ENCODE peak calls at places on chromosomes 4 and X, in four cellular contexts. Y is A549, J is K562, P is HepG2. V is an unnamed sample.

GRCh38 chrX:130179579-130180215 is 7.9 kb downstream of the RAB33A start:
- DNase-seq in Y (no peak), P (no peak), J (peak; percentile 91), V (no peak)

GRCh38 chr4:70703695-70704332 is 15.5 kb downstream of the UTP3 start:
- DNase-seq in J (no peak), Y (no peak), P (no peak), V (no peak)

GRCh38 chrX:105150557-105150956 is 69.9 kb downstream of the TEX13A start:
- DNase-seq in P (no peak), J (no peak), Y (no peak), V (no peak)

GRCh38 chrX:24979081-24979480 is 36.7 kb downstream of the ARX start:
- DNase-seq in Y (no peak), J (no peak), P (no peak), V (no peak)

GRCh38 chrX:47373198-47373597 is 2.8 kb downstream of the ZNF157 start:
- DNase-seq in J (no peak), P (no peak), Y (no peak), V (no peak)

GRCh38 chr4:165293061-165293460 is 34.4 kb upstream of the MSMO1 start:
- DNase-seq in J (no peak), Y (no peak), P (no peak), V (no peak)

GRCh38 chr4:73345399-73345975 is 58.6 kb upstream of the ALB start:
- DNase-seq in P (peak; percentile 93), J (no peak), Y (peak; percentile 31), V (no peak)

GRCh38 chr4:144688035-144688569 is 42.1 kb downstream of the HHIP start:
- DNase-seq in J (no peak), Y (no peak), P (no peak), V (no peak)

GRCh38 chrX:100695991-100696390 is 35.9 kb downstream of the SYTL4 start:
- DNase-seq in P (peak; percentile 5), Y (peak; percentile 4), J (no peak), V (no peak)

GRCh38 chrX:97314348-97314747 is 430.6 kb downstream of the RPA4 start:
- DNase-seq in J (no peak), P (no peak), Y (no peak), V (no peak)

GRCh38 chr4:165085946-165086345 is 26.7 kb downstream of the TMEM192 start:
- DNase-seq in P (no peak), J (no peak), Y (no peak), V (no peak)

GRCh38 chr4:187972135-187972534 is 23.4 kb upstream of the ZFP42 start:
- DNase-seq in J (no peak), P (no peak), Y (no peak), V (no peak)

GRCh38 chrX:21905976-21906375 is 34.5 kb upstream of the SMS start:
- DNase-seq in J (no peak), Y (no peak), P (no peak), V (no peak)

GRCh38 chr4:47837582-47838294 is at the start of gene CORIN:
- DNase-seq in J (no peak), Y (no peak), P (no peak), V (peak; percentile 53)

GRCh38 chr4:52234539-52235174 is 183.6 kb downstream of the SPATA18 start:
- DNase-seq in P (peak; percentile 50), Y (peak; percentile 28), J (peak; percentile 6), V (no peak)

GRCh38 chr4:74619931-74620702 is 174.2 kb downstream of the BTC start:
- DNase-seq in P (no peak), J (no peak), Y (peak; percentile 88), V (no peak)

GRCh38 chrX:105552395-105552794 is 269.9 kb upstream of the NRK start:
- DNase-seq in Y (peak; percentile 17), J (no peak), P (no peak), V (no peak)

GRCh38 chr4:73620115-73620792 is at the start of gene RASSF6:
- DNase-seq in Y (peak; percentile 65), J (peak; percentile 27), P (no peak), V (peak; percentile 85)

GRCh38 chrX:16845686-16846085 is 24.5 kb downstream of the RBBP7 start:
- DNase-seq in J (no peak), Y (no peak), P (no peak), V (no peak)

DNA sequence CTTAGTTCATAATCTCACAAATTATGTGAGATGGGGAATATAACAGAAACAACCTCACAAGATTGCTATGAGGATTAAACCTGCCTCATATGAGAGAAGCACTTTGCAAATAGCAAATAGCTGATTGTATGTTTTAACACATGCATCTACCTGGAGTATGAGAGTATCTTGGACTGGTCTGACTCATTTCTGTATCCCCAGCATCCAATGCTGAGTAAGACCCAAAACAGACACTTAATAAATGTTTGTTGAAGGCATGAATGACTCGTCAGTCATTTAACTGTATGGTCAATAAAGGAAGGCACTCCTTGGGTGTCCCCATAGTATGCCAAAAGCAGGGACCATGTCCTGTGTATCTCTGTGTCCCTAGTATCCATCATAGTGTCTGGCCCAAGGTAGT is 350.9 kb upstream of the F9 start:
- DNase-seq in J (no peak), Y (no peak), P (no peak), V (no peak)
- TF ChIP-seq HMGXB4 in J (no peak), Y (no peak), P (no peak), V (no peak)

GRCh38 chr4:81715335-81715734 is 243.6 kb upstream of the RASGEF1B start:
- DNase-seq in P (no peak), Y (no peak), J (no peak), V (peak; percentile 44)
- TF ChIP-seq NR3C1 in P (no peak), Y (no peak), J (no peak), V (no peak)

GRCh38 chr4:37767019-37767418 is 59.5 kb upstream of the PGM2 start:
- DNase-seq in P (no peak), Y (no peak), J (no peak), V (no peak)

GRCh38 chr4:37770016-37770415 is 56.5 kb upstream of the PGM2 start:
- DNase-seq in J (no peak), P (no peak), Y (no peak), V (no peak)

GRCh38 chr4:37765741-37766140 is 60.7 kb upstream of the PGM2 start:
- DNase-seq in J (no peak), Y (no peak), P (peak; percentile 78), V (no peak)

GRCh38 chr4:37769590-37769989 is 56.9 kb upstream of the PGM2 start:
- DNase-seq in P (no peak), J (no peak), Y (no peak), V (no peak)

GRCh38 chr4:37767546-37767945 is 58.9 kb upstream of the PGM2 start:
- DNase-seq in J (no peak), P (peak; percentile 18), Y (no peak), V (no peak)
- TF ChIP-seq HMGXB4 in J (no peak), P (no peak), Y (no peak), V (no peak)

GRCh38 chr4:151484396-151485102 is 75.6 kb downstream of the FHIP1A start:
- DNase-seq in J (no peak), Y (peak; percentile 21), P (peak; percentile 38), V (peak; percentile 36)
- TF ChIP-seq NR3C1 in J (no peak), Y (no peak), P (no peak), V (no peak)

GRCh38 chr4:86834901-86835300 is 14.3 kb downstream of the SLC10A6 start:
- DNase-seq in P (no peak), Y (no peak), J (no peak), V (no peak)

GRCh38 chr4:86835677-86836076 is 13.5 kb downstream of the SLC10A6 start:
- DNase-seq in P (no peak), Y (no peak), J (no peak), V (no peak)

GRCh38 chr4:86838141-86838540 is 11.0 kb downstream of the SLC10A6 start:
- DNase-seq in P (no peak), Y (no peak), J (no peak), V (no peak)

GRCh38 chr4:86840858-86841257 is 8.3 kb downstream of the SLC10A6 start:
- DNase-seq in J (no peak), Y (no peak), P (no peak), V (no peak)

GRCh38 chr4:86837651-86838050 is 11.5 kb downstream of the SLC10A6 start:
- DNase-seq in J (no peak), Y (no peak), P (no peak), V (no peak)
- TF ChIP-seq HMGXB4 in J (no peak), Y (no peak), P (no peak), V (no peak)

DNA sequence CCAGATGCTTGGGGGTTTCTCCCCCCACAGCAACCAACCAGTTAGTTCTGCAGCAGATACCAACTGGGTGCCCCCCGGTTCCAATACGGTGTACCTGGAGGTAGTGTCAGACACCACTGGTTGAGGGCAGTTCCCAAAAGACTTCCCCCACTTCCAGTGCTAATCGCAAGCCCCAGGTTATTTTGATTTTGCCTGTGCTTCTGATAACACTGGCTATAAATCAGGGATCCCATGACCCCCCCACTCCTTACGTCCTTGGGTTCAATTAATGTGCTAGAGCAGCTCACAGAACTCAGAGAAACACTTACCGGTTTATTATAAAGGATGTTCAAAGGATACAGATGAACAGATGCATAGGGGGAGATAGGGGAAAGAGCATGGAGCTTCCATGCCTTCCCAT is 5.5 kb downstream of the CLCN3 start:
- DNase-seq in P (no peak), Y (no peak), J (peak; percentile 37), V (no peak)
- TF ChIP-seq NR3C1 in P (no peak), Y (no peak), J (no peak), V (no peak)

GRCh38 chr4:186216465-186217024 is 10.8 kb upstream of the KLKB1 start:
- DNase-seq in Y (no peak), J (no peak), P (no peak), V (no peak)
- TF ChIP-seq HMGXB4 in Y (no peak), J (no peak), P (no peak), V (no peak)

DNA sequence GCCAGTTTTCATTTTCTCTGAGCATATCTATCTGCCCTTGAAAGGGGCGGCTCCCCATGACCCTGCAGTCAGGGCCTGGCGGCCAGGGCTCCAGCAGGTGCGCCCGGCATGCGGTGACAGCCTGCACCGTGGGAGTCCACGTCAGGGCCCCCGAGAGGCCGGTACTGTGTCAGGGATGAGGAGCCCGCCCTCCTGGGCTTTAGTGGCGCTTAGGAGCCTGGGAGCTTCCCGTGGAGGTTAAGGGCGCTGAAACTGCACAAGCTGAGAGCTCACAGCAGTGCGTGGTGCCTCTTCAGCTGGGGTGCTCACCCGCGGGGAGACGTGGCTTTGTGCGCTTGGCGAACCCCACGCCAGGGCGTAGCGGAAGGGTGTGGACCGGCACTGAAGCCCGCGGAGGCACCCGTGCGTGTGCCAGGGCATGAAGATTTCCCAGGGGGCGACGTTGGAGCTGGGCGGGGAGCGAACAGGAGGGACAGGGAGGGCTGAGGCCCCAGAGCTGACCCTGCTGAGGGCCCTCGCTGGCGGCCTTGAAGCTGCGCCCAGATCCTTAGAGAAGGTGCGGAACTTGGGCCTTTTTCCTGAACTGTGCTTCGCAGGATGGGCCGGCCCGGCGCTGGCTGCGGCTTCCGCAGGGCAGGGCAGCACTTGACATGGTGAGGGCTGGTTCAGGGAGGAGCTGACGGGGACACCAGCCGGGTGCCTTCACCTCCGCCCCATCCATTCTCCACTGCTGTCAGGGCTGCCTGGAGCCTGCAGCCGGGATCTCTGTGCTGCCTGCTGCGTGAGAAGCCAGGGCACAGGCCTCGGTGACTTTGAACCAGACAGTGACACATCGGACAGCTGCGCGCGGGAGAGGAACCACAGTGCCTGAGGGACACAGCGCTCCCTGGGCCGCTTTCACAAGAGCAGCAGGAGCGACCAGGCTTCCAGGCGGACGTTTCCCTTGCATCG is 32.9 kb downstream of the HTT-AS start:
- DNase-seq in P (peak; percentile 55), J (no peak), Y (no peak), V (peak; percentile 37)
- TF ChIP-seq NR3C1 in P (no peak), J (no peak), Y (no peak), V (no peak)

V was measured in WTC11.